ENCODE peak calls at places on chromosomes 5 and 9, in nine cellular contexts. F is effector memory CD8-positive, alpha-beta T cell; O is right cardiac atrium; W is stimulated activated CD8-positive, alpha-beta memory T cell treated with anti-CD3 and anti-CD28 coated beads, Interleukin-2, amount 100 ng/mL, for 48 hours; B is CD4-positive, alpha-beta T cell; D is activated naive CD4-positive, alpha-beta T cell treated with anti-CD3 and anti-CD28 coated beads for 36 hours; C is globus pallidus; M is nephron progenitor cell; R is ovary. X is an unnamed sample.

GRCh38 chr5:140186155-140186753 is 11.3 kb downstream of the CYSTM1 start:
- DNase-seq in W (no peak), R (no peak), D (no peak), M (no peak), F (no peak), C (no peak), B (no peak), O (no peak), X (no peak)

GRCh38 chr5:157366741-157367684 is 93.0 kb upstream of the NIPAL4 start:
- DNase-seq in R (no peak), B (no peak), W (no peak), D (no peak), O (peak; percentile 57), C (peak; percentile 53), F (no peak), M (peak; percentile 49), X (no peak)

GRCh38 chr5:140287776-140288521 is 15.0 kb downstream of the PFDN1 start:
- DNase-seq in D (no peak), C (no peak), B (no peak), W (no peak), R (no peak), O (no peak), F (no peak), M (no peak), X (no peak)

GRCh38 chr9:134339183-134339806 is 13.0 kb downstream of the RXRA start:
- DNase-seq in R (peak; percentile 80), B (no peak), O (no peak), D (no peak), C (no peak), W (no peak), M (no peak), F (no peak), X (no peak)

GRCh38 chr5:7320641-7321170 is 75.2 kb upstream of the ADCY2 start:
- DNase-seq in W (no peak), F (no peak), D (no peak), B (no peak), O (no peak), M (no peak), R (no peak), C (no peak), X (no peak)

GRCh38 chr5:55472642-55473041 is 62.1 kb downstream of the PLPP1 start:
- DNase-seq in O (no peak), R (no peak), M (no peak), W (no peak), B (no peak), D (no peak), F (no peak), C (no peak), X (no peak)

GRCh38 chr5:110269478-110270142 is 456.9 kb downstream of the TMEM232 start:
- DNase-seq in B (no peak), O (no peak), F (no peak), M (no peak), C (no peak), W (no peak), D (no peak), R (no peak), X (no peak)

GRCh38 chr9:93234600-93234999 is 50.7 kb downstream of the WNK2 start:
- DNase-seq in W (no peak), B (no peak), C (no peak), D (no peak), O (no peak), M (no peak), R (no peak), F (no peak), X (no peak)

GRCh38 chr5:70491-70890 is 21.5 kb upstream of the PLEKHG4B start:
- DNase-seq in O (no peak), D (no peak), R (no peak), C (no peak), B (no peak), M (no peak), W (no peak), F (no peak), X (no peak)

GRCh38 chr5:2921176-2921575 is 169.7 kb upstream of the IRX2 start:
- DNase-seq in F (no peak), D (no peak), M (no peak), B (no peak), C (no peak), O (no peak), W (no peak), R (no peak), X (no peak)

GRCh38 chr5:34690301-34690700 is 34.2 kb downstream of the RAI14 start:
- DNase-seq in R (no peak), O (no peak), M (no peak), B (no peak), F (no peak), W (no peak), D (no peak), C (no peak), X (no peak)

GRCh38 chr9:103361906-103362305 is 366.8 kb downstream of the CYLC2 start:
- DNase-seq in O (no peak), C (no peak), W (no peak), D (no peak), F (no peak), M (no peak), B (no peak), R (no peak), X (no peak)

GRCh38 chr5:165805756-165806155 is 2300.3 kb downstream of the MAT2B start:
- DNase-seq in D (no peak), F (no peak), O (no peak), M (no peak), C (no peak), W (no peak), R (no peak), B (no peak), X (no peak)

GRCh38 chr5:163252951-163253350 is 184.4 kb upstream of the CCNG1 start:
- DNase-seq in D (no peak), F (no peak), C (no peak), W (no peak), O (no peak), M (no peak), R (no peak), B (no peak), X (no peak)

GRCh38 chr5:150647275-150648251 is 7.1 kb downstream of the SYNPO start:
- DNase-seq in B (no peak), C (no peak), R (peak; percentile 85), M (no peak), D (no peak), F (no peak), W (no peak), O (peak; percentile 90), X (no peak)